ENCODE peak calls at places on chromosome 18, in four cellular contexts. X is bronchial epithelial cell, W is kidney, F is ovary. I is an unnamed sample.

GRCh38 chr18:70394672-70395071 is 105.8 kb downstream of the SOCS6 start:
- DNase-seq in X (no peak), W (no peak), F (no peak), I (no peak)

GRCh38 chr18:48161201-48161910 is 230.9 kb upstream of the SMAD2 start:
- DNase-seq in X (peak; percentile 83), W (peak; percentile 95), F (peak; percentile 95), I (no peak)

GRCh38 chr18:596288-596881 is 403 bp upstream of the CLUL1 start:
- DNase-seq in X (peak; percentile 53), W (peak; percentile 87), F (peak; percentile 34), I (no peak)

GRCh38 chr18:45708831-45709230 is 15.2 kb upstream of the SLC14A1 start:
- DNase-seq in X (no peak), W (no peak), F (no peak), I (no peak)

GRCh38 chr18:61581578-61582204 is 248.5 kb downstream of the CDH20 start:
- DNase-seq in X (peak; percentile 43), W (peak; percentile 88), F (peak; percentile 79), I (no peak)

GRCh38 chr18:25121442-25121841 is 230.5 kb downstream of the ZNF521 start:
- DNase-seq in X (no peak), W (no peak), F (no peak), I (no peak)

GRCh38 chr18:76558881-76559667 is 64.0 kb upstream of the ZNF516 start:
- DNase-seq in X (peak; percentile 84), W (no peak), F (no peak), I (no peak)

GRCh38 chr18:57744211-57744694 is 58.9 kb downstream of the ATP8B1 start:
- DNase-seq in X (no peak), W (no peak), F (no peak), I (no peak)

GRCh38 chr18:519019-519879 is 18.7 kb upstream of the COLEC12 start:
- DNase-seq in X (no peak), W (peak; percentile 77), F (peak; percentile 30), I (no peak)

GRCh38 chr18:68734311-68734710 is 19.4 kb upstream of the TMX3 start:
- DNase-seq in X (no peak), W (no peak), F (no peak), I (no peak)

GRCh38 chr18:7856099-7856498 is 289.0 kb downstream of the PTPRM start:
- DNase-seq in X (peak; percentile 79), W (no peak), F (no peak), I (no peak)

GRCh38 chr18:77065221-77065981 is 67.2 kb downstream of the MBP start:
- DNase-seq in X (peak; percentile 91), W (no peak), F (no peak), I (peak; percentile 89)

GRCh38 chr18:48330016-48330991 is 78.9 kb downstream of the ZBTB7C start:
- DNase-seq in X (peak; percentile 97), W (no peak), F (no peak), I (peak; percentile 68)

GRCh38 chr18:9475643-9476580 is 599 bp downstream of the RALBP1 start:
- DNase-seq in X (peak; percentile 49), W (no peak), F (no peak), I (peak; percentile 25)

GRCh38 chr18:66724664-66725356 is 120.9 kb upstream of the CDH19 start:
- DNase-seq in X (peak; percentile 72), W (no peak), F (no peak), I (no peak)

GRCh38 chr18:25349926-25350560 is 1.9 kb downstream of the ZNF521 start:
- DNase-seq in X (no peak), W (peak; percentile 75), F (peak; percentile 69), I (no peak)

GRCh38 chr18:13612111-13612997 is 114.0 kb downstream of the FAM210A start:
- DNase-seq in X (no peak), W (no peak), F (no peak), I (no peak)

GRCh38 chr18:48727685-48728084 is 188.9 kb downstream of the CTIF start:
- DNase-seq in X (peak; percentile 4), W (no peak), F (no peak), I (no peak)

GRCh38 chr18:11983592-11983991 is 2.3 kb downstream of the IMPA2 start:
- DNase-seq in X (no peak), W (peak; percentile 67), F (no peak), I (no peak)
- H3K4me3 ChIP-seq in X (no peak overlapping the region), W (peak overlapping the region; percentile 71), F (no peak overlapping the region), I (peak overlapping the region; percentile 87)

DNA sequence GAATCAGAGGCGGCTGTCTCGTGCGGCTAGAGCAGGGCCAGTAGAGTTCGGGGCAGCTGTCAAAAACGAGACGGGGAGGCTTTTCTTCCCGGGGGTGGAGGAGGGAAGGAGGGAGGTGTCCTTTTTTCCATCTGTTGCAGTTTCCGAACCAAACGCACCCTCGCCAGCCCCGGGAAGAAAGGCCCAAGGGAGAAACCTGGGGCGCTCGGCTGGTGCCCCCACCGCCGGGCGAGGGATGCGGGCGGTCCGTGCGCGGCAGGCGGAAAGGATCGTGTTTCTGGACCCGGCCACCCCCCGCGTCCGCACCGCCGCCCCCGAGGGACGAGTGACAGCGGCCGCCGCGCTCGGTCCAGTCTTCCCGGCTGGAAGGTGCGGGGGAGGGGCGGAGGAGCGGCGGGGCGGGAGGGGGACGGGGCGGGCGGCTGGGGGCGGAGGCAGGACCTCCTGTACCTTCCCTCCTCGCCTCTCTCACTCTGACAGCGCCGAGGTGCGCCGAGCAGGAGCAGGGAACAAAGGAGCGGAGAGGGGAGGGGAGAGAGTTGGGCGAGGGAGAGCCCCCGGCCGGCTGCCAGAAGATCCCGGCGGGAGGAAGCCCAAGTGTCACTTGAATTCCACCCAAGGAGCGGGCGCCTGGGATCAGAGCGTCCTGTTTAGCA is at the start of gene TGIF1:
- DNase-seq in X (peak; percentile 54), W (peak; percentile 95), F (peak; percentile 86), I (no peak)
- TF ChIP-seq CTCF in X (no peak), W (no peak), F (no peak), I (no peak)

DNA sequence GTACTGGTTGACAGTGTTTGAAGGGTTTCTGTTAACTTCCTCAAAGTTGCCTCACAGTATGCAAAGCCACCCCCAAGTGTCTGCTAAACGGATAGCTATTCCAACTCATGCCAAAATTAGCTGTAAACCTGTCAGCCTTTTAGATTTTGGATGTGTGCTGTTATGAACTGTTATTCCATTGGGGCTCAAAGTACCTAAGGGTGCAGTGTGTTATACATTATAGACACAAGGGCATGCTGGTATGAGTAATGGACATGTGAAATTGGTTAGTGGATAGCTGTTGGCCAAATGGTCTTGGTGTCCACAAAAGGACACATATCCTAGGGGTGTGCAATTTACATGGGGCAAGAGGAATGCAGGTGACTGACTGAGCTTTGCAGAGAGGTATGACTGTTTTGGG is 33.7 kb upstream of the CCBE1 start:
- DNase-seq in X (no peak), W (no peak), F (no peak), I (no peak)
- H3K4me3 ChIP-seq in X (no peak overlapping the region), W (no peak overlapping the region), F (no peak overlapping the region), I (no peak overlapping the region)

GRCh38 chr18:75208836-75209128 is 157 bp downstream of the PTGR3 start:
- DNase-seq in X (no peak), W (no peak), F (no peak), I (no peak)

GRCh38 chr18:75207298-75208054 is 1.5 kb downstream of the PTGR3 start:
- DNase-seq in X (peak; percentile 22), W (no peak), F (no peak), I (no peak)

GRCh38 chr18:75209129-75209951 is at the start of gene PTGR3:
- DNase-seq in X (peak; percentile 48), W (peak; percentile 95), F (peak; percentile 88), I (no peak)

GRCh38 chr18:75206637-75207297 is 2.2 kb downstream of the PTGR3 start:
- DNase-seq in X (no peak), W (no peak), F (no peak), I (no peak)

GRCh38 chr18:75208055-75208835 is 694 bp downstream of the PTGR3 start:
- DNase-seq in X (peak; percentile 33), W (peak; percentile 85), F (peak; percentile 66), I (no peak)
- TF ChIP-seq CTCF in X (peak; percentile 3), W (no peak), F (no peak), I (no peak)

GRCh38 chr18:4285525-4285924 is 169.6 kb downstream of the DLGAP1 start:
- DNase-seq in X (no peak), W (no peak), F (no peak), I (no peak)
- H3K4me3 ChIP-seq in X (no peak overlapping the region), W (no peak overlapping the region), F (no peak overlapping the region), I (no peak overlapping the region)

GRCh38 chr18:74063552-74063951 is 84.1 kb downstream of the FBXO15 start:
- DNase-seq in X (no peak), W (no peak), F (no peak), I (no peak)

GRCh38 chr18:74062037-74062436 is 85.6 kb downstream of the FBXO15 start:
- DNase-seq in X (no peak), W (no peak), F (no peak), I (no peak)

GRCh38 chr18:74064510-74064909 is 83.1 kb downstream of the FBXO15 start:
- DNase-seq in X (no peak), W (no peak), F (no peak), I (no peak)

GRCh38 chr18:74065366-74065765 is 82.3 kb downstream of the FBXO15 start:
- DNase-seq in X (no peak), W (no peak), F (no peak), I (no peak)

DNA sequence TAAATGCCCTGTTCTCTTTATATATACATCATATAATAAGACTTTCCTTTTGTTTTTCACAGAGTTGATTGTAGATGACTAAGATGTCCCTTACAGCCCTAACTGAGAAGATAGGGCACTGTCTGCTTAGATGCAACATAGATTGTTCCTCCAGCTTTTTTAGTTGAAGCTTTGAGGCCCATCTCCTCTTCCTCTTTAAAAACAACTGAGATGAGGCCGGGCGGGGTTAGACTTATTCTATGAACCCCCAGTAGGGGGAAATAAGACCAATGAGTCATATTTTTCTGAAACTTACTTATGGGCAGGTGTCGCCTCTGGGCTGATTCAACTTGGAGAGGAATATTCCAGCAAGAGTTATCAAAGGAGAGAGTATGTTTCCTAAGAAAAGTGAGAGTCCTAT is 84.6 kb downstream of the FBXO15 start:
- DNase-seq in X (no peak), W (no peak), F (no peak), I (no peak)
- TF ChIP-seq CTCF in X (no peak), W (no peak), F (no peak), I (no peak)

DNA sequence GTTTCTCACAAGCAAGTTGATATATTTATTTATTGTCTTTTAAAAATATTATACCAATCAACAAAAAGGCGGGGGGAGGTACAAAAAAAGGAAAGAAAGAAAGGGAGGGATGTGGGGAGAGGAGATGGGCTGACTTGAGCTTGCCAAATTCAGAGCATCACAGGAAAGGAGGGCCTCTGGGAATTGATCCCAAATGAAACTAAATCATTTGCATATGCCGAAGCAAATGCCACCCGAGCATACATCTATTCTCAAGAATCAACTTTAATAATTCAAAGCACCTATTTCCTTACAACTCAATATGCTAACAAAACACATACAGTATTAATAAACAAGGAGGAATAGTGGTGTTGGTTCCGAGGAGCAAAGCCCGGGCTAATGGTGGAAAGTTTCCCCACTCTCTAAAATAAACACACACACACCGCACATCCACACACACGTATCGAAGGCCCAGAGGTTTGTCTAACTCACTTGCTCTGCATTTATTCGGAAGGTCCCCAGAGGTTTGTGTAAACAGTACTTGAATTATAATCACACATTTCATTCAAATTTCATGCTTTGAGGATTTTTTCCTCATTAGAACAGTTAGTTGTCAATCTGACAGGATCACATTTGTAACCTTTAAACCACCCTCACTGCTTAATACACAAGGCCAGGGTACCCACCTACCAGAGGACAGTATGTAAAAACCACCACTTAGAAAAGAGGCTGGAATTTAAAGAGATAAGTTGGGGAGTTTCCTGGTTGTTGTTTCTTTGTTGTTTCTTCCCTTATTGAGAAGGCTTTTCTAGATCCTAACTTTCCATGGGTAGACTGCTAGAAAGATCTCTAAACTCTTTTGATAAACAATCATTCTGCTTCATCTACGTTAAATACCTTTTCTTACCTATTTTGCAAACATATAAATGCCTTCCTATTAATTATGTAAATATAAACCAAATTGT is 264.7 kb downstream of the TCF4 start:
- DNase-seq in X (no peak), W (no peak), F (peak; percentile 18), I (no peak)
- H3K4me3 ChIP-seq in X (no peak overlapping the region), W (peak overlapping the region; percentile 78), F (peak overlapping the region; percentile 54), I (no peak overlapping the region)

I was measured in epithelial cell of proximal tubule.